ENCODE peak calls at places on chromosomes 16 and 17, in four cellular contexts. Q is NCI-H2171, H is psoas muscle, T is NCI-H1092 treated with DMSO at 0.1 percent for 48 hours. W is an unnamed sample.

GRCh38 chr17:51537996-51538550 is 277.7 kb downstream of the UTP18 start:
- DNase-seq in Q (no peak), H (no peak), T (no peak), W (no peak)

GRCh38 chr16:27208809-27209208 is 5.5 kb downstream of the KDM8 start:
- DNase-seq in Q (no peak), H (no peak), T (no peak), W (no peak)

GRCh38 chr16:89076159-89076558 is 17.5 kb upstream of the ACSF3 start:
- DNase-seq in Q (no peak), H (no peak), T (no peak), W (no peak)

GRCh38 chr17:78176548-78177025 is 8.2 kb downstream of the SYNGR2 start:
- DNase-seq in Q (no peak), H (peak), T (peak), W (peak)

GRCh38 chr17:51857052-51857593 is 301.4 kb downstream of the CA10 start:
- DNase-seq in Q (no peak), H (no peak), T (peak), W (peak)

GRCh38 chr16:74626741-74627416 is 20.0 kb upstream of the GLG1 start:
- DNase-seq in Q (no peak), H (no peak), T (no peak), W (no peak)

GRCh38 chr17:31327534-31328526 is 6.4 kb upstream of the EVI2A start:
- DNase-seq in Q (no peak), H (no peak), T (no peak), W (no peak)

GRCh38 chr17:59287452-59287851 is 44.0 kb upstream of the YPEL2 start:
- DNase-seq in Q (no peak), H (no peak), T (no peak), W (no peak)

GRCh38 chr16:58121132-58121531 is 8.0 kb downstream of the CFAP20 start:
- DNase-seq in Q (no peak), H (no peak), T (no peak), W (no peak)

GRCh38 chr17:82957469-82957795 is 117.6 kb upstream of the ZNF750 start:
- DNase-seq in Q (no peak), H (peak), T (no peak), W (no peak)

GRCh38 chr17:67602974-67603373 is 114.8 kb upstream of the NOL11 start:
- DNase-seq in Q (no peak), H (no peak), T (peak), W (peak)

GRCh38 chr16:29892458-29892813 is 6.9 kb downstream of the SEZ6L2 start:
- DNase-seq in Q (no peak), H (no peak), T (no peak), W (no peak)